ENCODE peak calls at places on chromosomes 5 and 9, in ten cellular contexts. L is progenitor cell of endocrine pancreas; N is PC-3; X is body of pancreas; G is AG09309; I is CD8-positive, alpha-beta T cell; H is fibroblast of villous mesenchyme; U is AG04450; W is prostate gland; A is A549. Z is an unnamed sample.

GRCh38 chr9:33375841-33376321 is 26.5 kb downstream of the AQP7 start:
- DNase-seq in U (no peak), L (no peak), X (peak), W (no peak), I (no peak), H (peak), G (no peak), A (no peak), N (no peak), Z (no peak)

GRCh38 chr9:117247271-117247670 is 167.6 kb downstream of the ASTN2 start:
- DNase-seq in L (no peak), X (peak), G (no peak), H (peak), U (no peak), A (peak), W (peak), N (no peak), I (no peak), Z (no peak)

GRCh38 chr5:62742214-62742613 is 163.6 kb downstream of the LRRC70 start:
- DNase-seq in H (no peak), G (no peak), W (no peak), I (no peak), A (no peak), N (no peak), U (no peak), X (no peak), L (no peak), Z (no peak)

GRCh38 chr9:89342948-89343347 is 24.6 kb downstream of the SECISBP2 start:
- DNase-seq in L (no peak), N (no peak), A (no peak), X (no peak), U (no peak), H (no peak), W (no peak), I (no peak), G (no peak), Z (no peak)

GRCh38 chr5:669111-669841 is 23.9 kb downstream of the TPPP start:
- DNase-seq in U (no peak), N (no peak), X (peak), L (no peak), H (peak), G (no peak), W (no peak), A (no peak), I (peak), Z (no peak)

GRCh38 chr5:74198156-74198555 is 442.4 kb downstream of the ENC1 start:
- DNase-seq in H (no peak), L (no peak), U (no peak), X (no peak), G (no peak), N (no peak), I (no peak), W (no peak), A (no peak), Z (no peak)

GRCh38 chr5:174454464-174454863 is 269.9 kb upstream of the MSX2 start:
- DNase-seq in N (no peak), W (no peak), I (no peak), A (no peak), H (peak), L (no peak), U (no peak), G (no peak), X (no peak), Z (no peak)

GRCh38 chr9:33223696-33224095 is 16.3 kb upstream of the SPINK4 start:
- DNase-seq in X (no peak), N (peak), W (no peak), A (no peak), L (no peak), U (no peak), G (no peak), H (no peak), I (no peak), Z (no peak)

GRCh38 chr9:13485068-13485596 is 205.6 kb upstream of the MPDZ start:
- DNase-seq in N (peak), U (no peak), W (peak), X (no peak), A (no peak), I (no peak), G (peak), L (no peak), H (peak), Z (no peak)

GRCh38 chr5:138789771-138790242 is 36.6 kb downstream of the CTNNA1 start:
- DNase-seq in L (no peak), N (no peak), A (peak), W (no peak), X (peak), U (no peak), I (no peak), H (peak), G (no peak), Z (peak)

GRCh38 chr9:86027767-86028166 is 71.6 kb downstream of the GOLM1 start:
- DNase-seq in L (no peak), G (no peak), X (no peak), H (no peak), I (no peak), W (no peak), A (no peak), U (no peak), N (no peak), Z (no peak)

DNA sequence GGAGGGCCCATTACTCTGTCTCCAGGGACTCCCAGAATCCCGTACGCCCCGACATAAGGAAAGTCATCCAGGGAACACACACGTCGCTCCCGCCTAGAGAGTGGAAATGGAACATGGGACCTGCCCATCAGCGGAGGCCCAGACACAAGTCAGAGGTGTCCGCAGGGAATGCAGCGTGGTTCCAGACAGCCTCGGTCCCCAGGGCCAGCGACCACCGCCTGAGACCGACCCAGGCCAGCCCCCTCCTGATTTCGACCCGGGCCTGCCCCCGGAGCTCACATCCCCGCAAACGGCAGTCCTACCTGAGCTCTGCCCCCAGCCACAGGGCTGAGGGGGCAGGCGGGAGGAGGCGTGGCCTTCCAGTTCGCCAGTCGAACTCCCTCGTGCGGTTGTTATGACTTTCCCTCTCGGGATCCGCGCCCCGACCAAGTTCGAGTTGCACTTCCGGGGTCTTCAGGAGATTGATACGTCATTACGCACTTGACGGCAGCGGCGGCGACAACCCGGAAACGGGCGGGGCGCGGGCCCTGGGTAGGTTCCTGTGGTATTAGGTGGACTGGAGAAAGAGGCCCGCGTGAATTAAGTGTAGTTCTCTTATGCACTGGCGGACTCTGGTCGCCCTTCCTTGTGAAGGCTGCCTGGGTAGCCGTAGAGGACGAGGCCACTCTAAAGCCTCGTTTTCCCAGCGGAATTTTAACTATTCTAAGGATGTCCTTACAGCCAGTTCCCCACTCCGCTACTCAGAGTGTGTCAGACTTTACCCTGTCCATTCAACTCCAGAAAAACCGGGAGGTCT is 370.0 kb upstream of the POU5F2 start:
- DNase-seq in H (peak), U (peak), N (peak), G (peak), I (peak), A (peak), L (peak), W (peak), X (peak), Z (peak)
- TF ChIP-seq CTCF in H (peak), U (peak), N (no peak), G (no peak), I (no peak), A (no peak), L (peak), W (no peak), X (no peak), Z (no peak)

DNA sequence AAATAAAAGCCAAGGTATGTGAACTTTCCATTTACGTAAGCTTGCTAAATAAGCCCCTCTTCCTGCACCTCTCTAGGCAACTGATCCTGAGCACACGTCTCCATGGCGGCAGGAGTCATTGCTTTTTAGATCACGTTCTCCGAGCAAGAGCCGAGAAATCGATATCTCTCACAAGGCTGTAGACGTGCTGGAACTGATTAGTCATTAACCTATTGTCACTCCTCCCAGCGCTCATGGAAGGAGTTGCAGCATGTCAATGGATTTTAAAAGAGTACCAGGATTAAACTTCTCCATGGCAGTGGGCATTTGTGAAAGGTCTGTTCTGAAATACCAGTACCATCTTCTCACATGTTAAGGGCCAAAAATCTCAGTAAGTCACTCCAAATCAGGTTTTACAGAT is 4.7 kb upstream of the ADCY2 start:
- DNase-seq in X (peak), U (no peak), N (peak), I (no peak), G (no peak), W (no peak), H (no peak), L (peak), A (no peak), Z (no peak)
- TF ChIP-seq CTCF in X (no peak), U (no peak), N (peak), I (no peak), G (no peak), W (no peak), H (no peak), L (peak), A (no peak), Z (no peak)

GRCh38 chr5:161676109-161676508 is 9.4 kb upstream of the GABRA6 start:
- DNase-seq in H (no peak), I (no peak), L (no peak), A (no peak), U (no peak), N (peak), X (no peak), W (no peak), G (no peak), Z (no peak)
- TF ChIP-seq CTCF in H (no peak), I (no peak), L (peak), A (no peak), U (no peak), N (peak), X (peak), W (no peak), G (no peak), Z (no peak)

GRCh38 chr5:151520294-151520693 is 70.8 kb downstream of the FAT2 start:
- DNase-seq in A (no peak), L (no peak), U (no peak), N (peak), I (no peak), W (no peak), H (no peak), G (no peak), X (no peak), Z (no peak)

GRCh38 chr5:151528996-151529395 is 62.1 kb downstream of the FAT2 start:
- DNase-seq in X (no peak), L (no peak), N (no peak), A (no peak), I (no peak), W (no peak), G (no peak), U (no peak), H (no peak), Z (no peak)

DNA sequence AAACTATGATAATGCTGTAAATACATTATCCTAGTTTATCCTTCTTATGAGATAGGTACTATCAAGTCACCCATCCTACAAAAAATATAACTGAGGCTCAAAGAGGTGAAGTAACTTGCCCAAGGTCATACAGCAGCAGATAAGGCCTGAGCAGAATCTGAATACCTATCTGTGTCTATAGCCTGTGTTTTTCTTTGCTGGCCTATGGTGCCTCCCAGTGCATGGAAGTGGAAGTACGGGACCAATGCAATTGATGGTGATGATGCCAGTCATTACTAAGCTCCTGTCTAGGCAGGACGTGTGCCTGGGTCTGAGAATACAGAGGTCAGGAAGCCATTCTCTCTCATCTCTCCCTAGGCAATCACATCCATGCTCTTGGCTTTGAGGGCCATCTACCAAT is 67.8 kb downstream of the FAT2 start:
- DNase-seq in U (no peak), W (no peak), X (no peak), L (no peak), A (peak), G (peak), N (peak), H (peak), I (no peak), Z (peak)
- TF ChIP-seq CTCF in U (peak), W (no peak), X (peak), L (peak), A (peak), G (peak), N (peak), H (peak), I (peak), Z (peak)

GRCh38 chr9:109780453-109781033 is 545 bp downstream of the PALM2AKAP2 start:
- DNase-seq in W (no peak), A (no peak), X (no peak), L (no peak), G (no peak), N (peak), I (no peak), H (peak), U (no peak), Z (no peak)

GRCh38 chr9:109781086-109781485 is 1.1 kb downstream of the PALM2AKAP2 start:
- DNase-seq in I (no peak), L (no peak), H (peak), W (no peak), G (no peak), X (no peak), A (no peak), U (no peak), N (no peak), Z (no peak)

GRCh38 chr9:109776391-109776790 is 3.6 kb upstream of the PALM2AKAP2 start:
- DNase-seq in X (no peak), I (no peak), H (no peak), W (no peak), G (no peak), A (no peak), L (no peak), U (no peak), N (no peak), Z (no peak)

GRCh38 chr9:109781541-109782197 is 1.7 kb downstream of the PALM2AKAP2 start:
- DNase-seq in H (peak), X (no peak), G (no peak), L (no peak), W (no peak), N (no peak), U (no peak), A (no peak), I (no peak), Z (no peak)

GRCh38 chr9:109779711-109780452 is at the start of gene PALM2AKAP2:
- DNase-seq in I (no peak), N (peak), U (no peak), W (peak), L (peak), A (peak), H (peak), G (no peak), X (peak), Z (peak)
- TF ChIP-seq CTCF in I (no peak), N (peak), U (peak), W (no peak), L (peak), A (peak), H (peak), G (no peak), X (no peak), Z (no peak)

GRCh38 chr5:78675956-78676727 is 27.6 kb upstream of the LHFPL2 start:
- DNase-seq in N (no peak), H (no peak), W (no peak), A (no peak), G (no peak), U (no peak), X (no peak), I (no peak), L (no peak), Z (no peak)

GRCh38 chr5:78672154-78672553 is 23.6 kb upstream of the LHFPL2 start:
- DNase-seq in H (peak), U (no peak), G (no peak), I (no peak), A (no peak), L (no peak), W (no peak), N (no peak), X (no peak), Z (no peak)

GRCh38 chr5:78679905-78680304 is 31.3 kb upstream of the LHFPL2 start:
- DNase-seq in I (no peak), G (no peak), U (no peak), L (no peak), W (no peak), A (no peak), X (no peak), H (no peak), N (no peak), Z (no peak)

DNA sequence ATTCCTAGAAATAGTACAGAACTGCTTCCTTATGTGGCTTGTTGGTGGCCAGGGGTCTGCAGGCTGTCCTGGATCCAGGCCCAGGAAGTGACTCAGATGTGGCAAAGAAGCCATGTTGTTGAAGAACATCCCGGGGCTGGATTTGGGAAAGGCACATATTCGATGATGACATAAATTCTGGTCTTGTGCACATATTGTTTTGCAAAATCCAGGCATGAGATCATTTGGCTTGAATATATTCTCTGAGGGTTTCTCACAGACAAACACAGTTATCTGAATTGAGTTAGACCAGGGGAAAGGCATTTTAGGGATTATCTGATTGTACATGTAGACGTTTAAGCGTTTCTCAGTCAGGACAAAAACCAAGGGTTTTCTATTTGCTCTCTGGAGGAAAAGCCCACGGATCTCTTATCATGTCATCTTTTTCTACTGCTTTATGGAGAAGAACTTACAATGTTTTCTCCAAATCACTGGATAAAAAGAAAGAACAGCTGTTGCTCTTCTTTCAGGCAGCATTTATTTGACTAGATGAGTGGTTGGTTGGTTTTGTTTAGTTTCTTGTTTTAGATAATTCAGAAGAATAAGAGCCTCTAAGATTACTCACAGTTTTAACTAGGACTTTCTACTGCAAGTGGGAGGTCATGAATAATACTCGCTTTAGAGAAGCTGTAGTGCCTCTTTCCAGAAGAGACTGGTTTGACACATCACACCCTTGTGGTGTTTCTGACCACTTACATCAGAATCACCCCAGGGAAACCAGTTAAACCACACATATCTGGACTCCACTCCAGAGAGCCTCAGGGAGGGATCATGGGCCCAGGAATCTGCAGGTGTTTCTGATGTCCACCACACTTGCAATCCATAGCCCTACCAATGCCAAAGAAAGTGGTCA is 29.5 kb upstream of the LHFPL2 start:
- DNase-seq in H (peak), X (peak), U (peak), L (no peak), A (no peak), W (no peak), G (peak), N (peak), I (no peak), Z (peak)
- TF ChIP-seq CTCF in H (no peak), X (no peak), U (peak), L (no peak), A (no peak), W (no peak), G (peak), N (no peak), I (no peak), Z (no peak)

DNA sequence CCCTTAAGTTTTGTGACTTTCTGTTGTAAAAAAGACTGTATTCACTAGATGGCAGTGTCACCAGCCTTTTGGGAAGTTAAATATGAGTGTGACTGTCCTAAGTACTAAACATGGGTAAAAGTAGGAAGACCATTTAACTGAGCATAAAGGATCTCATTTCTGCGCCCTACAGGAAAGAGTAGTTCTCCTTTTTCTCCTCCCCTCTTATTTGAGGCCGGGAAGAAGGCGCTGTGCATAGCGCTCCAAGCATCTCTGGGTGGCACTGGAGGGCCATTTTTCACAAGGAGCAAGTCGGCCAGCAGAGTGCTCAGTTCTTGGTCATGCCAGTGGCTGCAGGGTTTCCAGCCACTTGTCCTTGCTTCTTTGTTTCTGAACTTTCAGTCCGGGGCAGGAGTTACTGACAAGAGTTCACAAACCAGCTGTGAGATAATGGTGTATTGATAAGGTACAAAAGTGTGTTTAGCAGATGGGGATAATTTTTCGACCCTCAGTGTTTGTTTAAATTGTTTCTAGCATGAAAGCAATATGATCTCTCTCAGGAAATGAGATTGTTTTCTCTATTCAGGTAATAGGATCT is 227.6 kb upstream of the DMRT1 start:
- DNase-seq in U (peak), I (peak), W (peak), X (peak), N (peak), G (peak), L (peak), H (peak), A (peak), Z (peak)
- TF ChIP-seq CTCF in U (peak), I (peak), W (peak), X (peak), N (peak), G (peak), L (peak), H (peak), A (peak), Z (peak)